ENCODE peak calls at places on chromosomes 6 and 20, in nine cellular contexts. S is AG10803, M is GM10248, L is NCI-H1105 treated with DMSO at 0.1 percent for 48 hours, O is NCI-H524, T is AG09309, H is iPS-NIHi11, B is AG04450, D is WERI-Rb-1. P is an unnamed sample.

GRCh38 chr6:75368151-75368779 is 83.7 kb upstream of the TMEM30A start:
- DNase-seq in S (no peak), M (peak), L (peak), O (no peak), T (no peak), H (peak), B (no peak), D (peak), P (peak)

GRCh38 chr6:17125407-17125806 is 23.6 kb downstream of the STMND1 start:
- DNase-seq in S (no peak), M (no peak), L (no peak), O (no peak), T (no peak), H (no peak), B (no peak), D (no peak), P (no peak)

GRCh38 chr6:89483111-89483720 is 50.3 kb downstream of the ANKRD6 start:
- DNase-seq in S (peak), M (no peak), L (no peak), O (no peak), T (no peak), H (peak), B (no peak), D (peak), P (no peak)

GRCh38 chr6:24923885-24924401 is 11.8 kb downstream of the RIPOR2 start:
- DNase-seq in S (no peak), M (no peak), L (no peak), O (no peak), T (no peak), H (peak), B (no peak), D (no peak), P (no peak)

GRCh38 chr6:10521104-10521808 is at the start of gene GCNT2:
- DNase-seq in S (no peak), M (peak), L (no peak), O (no peak), T (no peak), H (peak), B (no peak), D (peak), P (peak)

GRCh38 chr20:35796556-35796955 is 24.7 kb downstream of the PHF20 start:
- DNase-seq in S (no peak), M (no peak), L (no peak), O (no peak), T (no peak), H (no peak), B (no peak), D (no peak), P (no peak)

GRCh38 chr6:63290507-63291049 is 29.2 kb downstream of the LGSN start:
- DNase-seq in S (no peak), M (no peak), L (no peak), O (no peak), T (no peak), H (no peak), B (no peak), D (no peak), P (no peak)

GRCh38 chr6:13485923-13486557 is 1.4 kb downstream of the GFOD1 start:
- DNase-seq in S (peak), M (peak), L (peak), O (peak), T (no peak), H (peak), B (no peak), D (peak), P (peak)

GRCh38 chr20:3068986-3069900 is 2.2 kb upstream of the OXT start:
- DNase-seq in S (peak), M (peak), L (peak), O (no peak), T (no peak), H (no peak), B (no peak), D (peak), P (no peak)

GRCh38 chr6:118529756-118530155 is 18.3 kb upstream of the PLN start:
- DNase-seq in S (no peak), M (no peak), L (no peak), O (no peak), T (no peak), H (no peak), B (no peak), D (no peak), P (no peak)

GRCh38 chr6:116330511-116330910 is 40.2 kb upstream of the DSE start:
- DNase-seq in S (no peak), M (no peak), L (no peak), O (no peak), T (no peak), H (no peak), B (no peak), D (no peak), P (no peak)

P was measured in HuH-7.5.